ENCODE peak calls at places on chromosome 11, in eight cellular contexts. One of them, this sample, is unnamed.
A peak's percentile ranks its signal among the peaks of the same experiment; 100 is the strongest.

GRCh38 chr11:66545701-66546367 is at the start of gene ZDHHC24:
- DNase-seq in Kasumi-1: peak; percentile 90
- DNase-seq in AG10803: peak; percentile 97
- DNase-seq in smooth muscle cell of the brain vasculature: peak; percentile 92
- DNase-seq in fibroblast of pulmonary artery: peak; percentile 98
- DNase-seq in cardiac muscle cell: peak; percentile 99
- DNase-seq in BJ: peak; percentile 85
- DNase-seq in ureter: peak; percentile 96
- DNase-seq in this sample: peak; percentile 92

GRCh38 chr11:120546312-120547205 is 35.0 kb downstream of the GRIK4 start:
- DNase-seq in ureter: peak; percentile 74
- DNase-seq in BJ: peak; percentile 94
- DNase-seq in smooth muscle cell of the brain vasculature: peak; percentile 39
- DNase-seq in fibroblast of pulmonary artery: peak; percentile 91
- DNase-seq in AG10803: peak; percentile 97
- DNase-seq in cardiac muscle cell: peak; percentile 95
- DNase-seq in Kasumi-1: no peak
- DNase-seq in this sample: peak; percentile 83

GRCh38 chr11:95455228-95455627 is 224.2 kb upstream of the SESN3 start:
- DNase-seq in smooth muscle cell of the brain vasculature: no peak
- DNase-seq in BJ: no peak
- DNase-seq in Kasumi-1: no peak
- DNase-seq in AG10803: peak; percentile 13
- DNase-seq in ureter: no peak
- DNase-seq in cardiac muscle cell: no peak
- DNase-seq in fibroblast of pulmonary artery: no peak
- DNase-seq in this sample: no peak

GRCh38 chr11:76048763-76049162 is 157.5 kb downstream of the WNT11 start:
- DNase-seq in smooth muscle cell of the brain vasculature: no peak
- DNase-seq in Kasumi-1: peak; percentile 7
- DNase-seq in cardiac muscle cell: no peak
- DNase-seq in BJ: no peak
- DNase-seq in AG10803: no peak
- DNase-seq in ureter: no peak
- DNase-seq in fibroblast of pulmonary artery: no peak
- DNase-seq in this sample: no peak

GRCh38 chr11:113885897-113886296 is 10.5 kb upstream of the USP28 start:
- DNase-seq in Kasumi-1: no peak
- DNase-seq in AG10803: no peak
- DNase-seq in smooth muscle cell of the brain vasculature: no peak
- DNase-seq in BJ: no peak
- DNase-seq in fibroblast of pulmonary artery: no peak
- DNase-seq in cardiac muscle cell: no peak
- DNase-seq in ureter: no peak
- DNase-seq in this sample: no peak

GRCh38 chr11:116335891-116336290 is 436.9 kb downstream of the BUD13 start:
- DNase-seq in fibroblast of pulmonary artery: no peak
- DNase-seq in cardiac muscle cell: no peak
- DNase-seq in Kasumi-1: no peak
- DNase-seq in BJ: no peak
- DNase-seq in smooth muscle cell of the brain vasculature: no peak
- DNase-seq in ureter: no peak
- DNase-seq in AG10803: no peak
- DNase-seq in this sample: no peak

GRCh38 chr11:120413480-120413879 is 77.3 kb downstream of the ARHGEF12 start:
- DNase-seq in AG10803: peak; percentile 82
- DNase-seq in ureter: no peak
- DNase-seq in fibroblast of pulmonary artery: peak; percentile 39
- DNase-seq in BJ: peak; percentile 71
- DNase-seq in smooth muscle cell of the brain vasculature: no peak
- DNase-seq in cardiac muscle cell: peak; percentile 60
- DNase-seq in Kasumi-1: no peak
- DNase-seq in this sample: peak; percentile 49

GRCh38 chr11:106503901-106504300 is 426.4 kb downstream of the AASDHPPT start:
- DNase-seq in cardiac muscle cell: peak; percentile 24
- DNase-seq in ureter: no peak
- DNase-seq in AG10803: peak; percentile 13
- DNase-seq in Kasumi-1: no peak
- DNase-seq in fibroblast of pulmonary artery: peak; percentile 21
- DNase-seq in BJ: no peak
- DNase-seq in smooth muscle cell of the brain vasculature: no peak
- DNase-seq in this sample: no peak

GRCh38 chr11:64745523-64746328 is 1.8 kb upstream of the RASGRP2 start:
- DNase-seq in smooth muscle cell of the brain vasculature: no peak
- DNase-seq in BJ: no peak
- DNase-seq in AG10803: peak; percentile 28
- DNase-seq in fibroblast of pulmonary artery: peak; percentile 36
- DNase-seq in ureter: peak; percentile 92
- DNase-seq in cardiac muscle cell: peak; percentile 75
- DNase-seq in Kasumi-1: peak; percentile 62
- DNase-seq in this sample: no peak

GRCh38 chr11:18259259-18259658 is 6.8 kb upstream of the SAA1 start:
- DNase-seq in fibroblast of pulmonary artery: no peak
- DNase-seq in Kasumi-1: no peak
- DNase-seq in cardiac muscle cell: no peak
- DNase-seq in smooth muscle cell of the brain vasculature: no peak
- DNase-seq in BJ: no peak
- DNase-seq in ureter: no peak
- DNase-seq in AG10803: no peak
- DNase-seq in this sample: no peak

GRCh38 chr11:66002648-66003225 is 434 bp downstream of the BANF1 start:
- DNase-seq in ureter: no peak
- DNase-seq in BJ: no peak
- DNase-seq in cardiac muscle cell: peak; percentile 57
- DNase-seq in Kasumi-1: peak; percentile 51
- DNase-seq in AG10803: peak; percentile 44
- DNase-seq in fibroblast of pulmonary artery: peak; percentile 53
- DNase-seq in smooth muscle cell of the brain vasculature: no peak
- DNase-seq in this sample: no peak

GRCh38 chr11:76824083-76824939 is 36.4 kb upstream of the ACER3 start:
- DNase-seq in BJ: no peak
- DNase-seq in Kasumi-1: no peak
- DNase-seq in smooth muscle cell of the brain vasculature: no peak
- DNase-seq in cardiac muscle cell: peak; percentile 55
- DNase-seq in ureter: no peak
- DNase-seq in fibroblast of pulmonary artery: peak; percentile 84
- DNase-seq in AG10803: peak; percentile 27
- DNase-seq in this sample: no peak

GRCh38 chr11:128868851-128869671 is 2.0 kb upstream of the KCNJ1 start:
- DNase-seq in Kasumi-1: no peak
- DNase-seq in smooth muscle cell of the brain vasculature: no peak
- DNase-seq in cardiac muscle cell: no peak
- DNase-seq in BJ: no peak
- DNase-seq in fibroblast of pulmonary artery: no peak
- DNase-seq in AG10803: no peak
- DNase-seq in ureter: no peak
- DNase-seq in this sample: no peak

GRCh38 chr11:64600281-64600992 is 9.4 kb downstream of the SLC22A12 start:
- DNase-seq in Kasumi-1: no peak
- DNase-seq in smooth muscle cell of the brain vasculature: no peak
- DNase-seq in fibroblast of pulmonary artery: no peak
- DNase-seq in BJ: no peak
- DNase-seq in AG10803: no peak
- DNase-seq in ureter: no peak
- DNase-seq in cardiac muscle cell: no peak
- DNase-seq in this sample: no peak

GRCh38 chr11:2807276-2807681 is 78.3 kb downstream of the CDKN1C start:
- DNase-seq in BJ: no peak
- DNase-seq in cardiac muscle cell: peak; percentile 67
- DNase-seq in ureter: peak; percentile 91
- DNase-seq in Kasumi-1: no peak
- DNase-seq in AG10803: no peak
- DNase-seq in fibroblast of pulmonary artery: peak; percentile 30
- DNase-seq in smooth muscle cell of the brain vasculature: no peak
- DNase-seq in this sample: no peak

GRCh38 chr11:16924826-16925494 is 89.3 kb downstream of the PLEKHA7 start:
- DNase-seq in cardiac muscle cell: peak; percentile 68
- DNase-seq in fibroblast of pulmonary artery: peak; percentile 25
- DNase-seq in ureter: peak; percentile 78
- DNase-seq in BJ: no peak
- DNase-seq in smooth muscle cell of the brain vasculature: no peak
- DNase-seq in AG10803: peak; percentile 7
- DNase-seq in Kasumi-1: no peak
- DNase-seq in this sample: no peak